ENCODE peak calls at places on chromosomes 5 and 9, in eight cellular contexts. One of them, this sample, is unnamed.
A peak's percentile ranks its signal among the peaks of the same experiment; 100 is the strongest.

GRCh38 chr9:100309992-100310391 is 42.8 kb downstream of the TEX10 start:
- DNase-seq in naive thymus-derived CD4-positive, alpha-beta T cell: no peak
- DNase-seq in PC-3: no peak
- DNase-seq in CD4-positive, CD25-positive, alpha-beta regulatory T cell: no peak
- DNase-seq in HFF-Myc: no peak
- DNase-seq in CD8-positive, alpha-beta memory T cell: no peak
- DNase-seq in upper lobe of right lung: no peak
- DNase-seq in thoracic aorta: no peak
- DNase-seq in this sample: no peak

GRCh38 chr9:93037476-93037971 is 21.0 kb upstream of the SUSD3 start:
- DNase-seq in naive thymus-derived CD4-positive, alpha-beta T cell: no peak
- DNase-seq in PC-3: no peak
- DNase-seq in CD4-positive, CD25-positive, alpha-beta regulatory T cell: no peak
- DNase-seq in HFF-Myc: no peak
- DNase-seq in CD8-positive, alpha-beta memory T cell: no peak
- DNase-seq in upper lobe of right lung: no peak
- DNase-seq in thoracic aorta: no peak
- DNase-seq in this sample: no peak

GRCh38 chr9:70600479-70600878 is 186.0 kb upstream of the KLF9 start:
- DNase-seq in naive thymus-derived CD4-positive, alpha-beta T cell: no peak
- DNase-seq in PC-3: no peak
- DNase-seq in CD4-positive, CD25-positive, alpha-beta regulatory T cell: no peak
- DNase-seq in HFF-Myc: no peak
- DNase-seq in CD8-positive, alpha-beta memory T cell: no peak
- DNase-seq in upper lobe of right lung: no peak
- DNase-seq in thoracic aorta: no peak
- DNase-seq in this sample: no peak

GRCh38 chr5:490116-491094 is 33.8 kb downstream of the SLC9A3 start:
- DNase-seq in naive thymus-derived CD4-positive, alpha-beta T cell: no peak
- DNase-seq in PC-3: no peak
- DNase-seq in CD4-positive, CD25-positive, alpha-beta regulatory T cell: no peak
- DNase-seq in HFF-Myc: no peak
- DNase-seq in CD8-positive, alpha-beta memory T cell: no peak
- DNase-seq in upper lobe of right lung: no peak
- DNase-seq in thoracic aorta: no peak
- DNase-seq in this sample: no peak

GRCh38 chr5:135248801-135249231 is 150.2 kb downstream of the MACROH2A1 start:
- DNase-seq in naive thymus-derived CD4-positive, alpha-beta T cell: no peak
- DNase-seq in PC-3: no peak
- DNase-seq in CD4-positive, CD25-positive, alpha-beta regulatory T cell: no peak
- DNase-seq in HFF-Myc: no peak
- DNase-seq in CD8-positive, alpha-beta memory T cell: no peak
- DNase-seq in upper lobe of right lung: peak; percentile 31
- DNase-seq in thoracic aorta: no peak
- DNase-seq in this sample: peak; percentile 38

GRCh38 chr9:72931437-72931836 is 21.4 kb downstream of the ALDH1A1 start:
- DNase-seq in naive thymus-derived CD4-positive, alpha-beta T cell: no peak
- DNase-seq in PC-3: no peak
- DNase-seq in CD4-positive, CD25-positive, alpha-beta regulatory T cell: no peak
- DNase-seq in HFF-Myc: no peak
- DNase-seq in CD8-positive, alpha-beta memory T cell: no peak
- DNase-seq in upper lobe of right lung: no peak
- DNase-seq in thoracic aorta: no peak
- DNase-seq in this sample: no peak

GRCh38 chr5:76546497-76547102 is 76.6 kb downstream of the F2RL2 start:
- DNase-seq in naive thymus-derived CD4-positive, alpha-beta T cell: no peak
- DNase-seq in PC-3: no peak
- DNase-seq in CD4-positive, CD25-positive, alpha-beta regulatory T cell: peak; percentile 54
- DNase-seq in HFF-Myc: no peak
- DNase-seq in CD8-positive, alpha-beta memory T cell: no peak
- DNase-seq in upper lobe of right lung: no peak
- DNase-seq in thoracic aorta: no peak
- DNase-seq in this sample: no peak

GRCh38 chr5:14265574-14265973 is 122.4 kb downstream of the TRIO start:
- DNase-seq in naive thymus-derived CD4-positive, alpha-beta T cell: no peak
- DNase-seq in PC-3: peak; percentile 98
- DNase-seq in CD4-positive, CD25-positive, alpha-beta regulatory T cell: no peak
- DNase-seq in HFF-Myc: peak; percentile 67
- DNase-seq in CD8-positive, alpha-beta memory T cell: no peak
- DNase-seq in upper lobe of right lung: no peak
- DNase-seq in thoracic aorta: no peak
- DNase-seq in this sample: no peak

GRCh38 chr5:37757980-37758582 is 81.8 kb downstream of the GDNF start:
- DNase-seq in naive thymus-derived CD4-positive, alpha-beta T cell: no peak
- DNase-seq in PC-3: peak; percentile 54
- DNase-seq in CD4-positive, CD25-positive, alpha-beta regulatory T cell: no peak
- DNase-seq in HFF-Myc: no peak
- DNase-seq in CD8-positive, alpha-beta memory T cell: no peak
- DNase-seq in upper lobe of right lung: no peak
- DNase-seq in thoracic aorta: no peak
- DNase-seq in this sample: no peak

GRCh38 chr5:4511996-4512656 is 628.0 kb upstream of the ADAMTS16 start:
- DNase-seq in naive thymus-derived CD4-positive, alpha-beta T cell: no peak
- DNase-seq in PC-3: peak; percentile 49
- DNase-seq in CD4-positive, CD25-positive, alpha-beta regulatory T cell: no peak
- DNase-seq in HFF-Myc: no peak
- DNase-seq in CD8-positive, alpha-beta memory T cell: no peak
- DNase-seq in upper lobe of right lung: peak; percentile 88
- DNase-seq in thoracic aorta: no peak
- DNase-seq in this sample: no peak

GRCh38 chr9:71758277-71758676 is 10.0 kb downstream of the CEMIP2 start:
- DNase-seq in naive thymus-derived CD4-positive, alpha-beta T cell: no peak
- DNase-seq in PC-3: peak; percentile 67
- DNase-seq in CD4-positive, CD25-positive, alpha-beta regulatory T cell: no peak
- DNase-seq in HFF-Myc: no peak
- DNase-seq in CD8-positive, alpha-beta memory T cell: no peak
- DNase-seq in upper lobe of right lung: no peak
- DNase-seq in thoracic aorta: no peak
- DNase-seq in this sample: no peak

GRCh38 chr5:102130386-102130785 is 165.7 kb downstream of the SLCO4C1 start:
- DNase-seq in naive thymus-derived CD4-positive, alpha-beta T cell: no peak
- DNase-seq in PC-3: no peak
- DNase-seq in CD4-positive, CD25-positive, alpha-beta regulatory T cell: no peak
- DNase-seq in HFF-Myc: no peak
- DNase-seq in CD8-positive, alpha-beta memory T cell: no peak
- DNase-seq in upper lobe of right lung: no peak
- DNase-seq in thoracic aorta: no peak
- DNase-seq in this sample: no peak

GRCh38 chr9:74444389-74444788 is 52.7 kb upstream of the RORB start:
- DNase-seq in naive thymus-derived CD4-positive, alpha-beta T cell: no peak
- DNase-seq in PC-3: no peak
- DNase-seq in CD4-positive, CD25-positive, alpha-beta regulatory T cell: no peak
- DNase-seq in HFF-Myc: no peak
- DNase-seq in CD8-positive, alpha-beta memory T cell: no peak
- DNase-seq in upper lobe of right lung: no peak
- DNase-seq in thoracic aorta: no peak
- DNase-seq in this sample: no peak

GRCh38 chr5:173308226-173308625 is 20.0 kb downstream of the STC2 start:
- DNase-seq in naive thymus-derived CD4-positive, alpha-beta T cell: no peak
- DNase-seq in PC-3: no peak
- DNase-seq in CD4-positive, CD25-positive, alpha-beta regulatory T cell: no peak
- DNase-seq in HFF-Myc: no peak
- DNase-seq in CD8-positive, alpha-beta memory T cell: no peak
- DNase-seq in upper lobe of right lung: no peak
- DNase-seq in thoracic aorta: no peak
- DNase-seq in this sample: no peak

DNA sequence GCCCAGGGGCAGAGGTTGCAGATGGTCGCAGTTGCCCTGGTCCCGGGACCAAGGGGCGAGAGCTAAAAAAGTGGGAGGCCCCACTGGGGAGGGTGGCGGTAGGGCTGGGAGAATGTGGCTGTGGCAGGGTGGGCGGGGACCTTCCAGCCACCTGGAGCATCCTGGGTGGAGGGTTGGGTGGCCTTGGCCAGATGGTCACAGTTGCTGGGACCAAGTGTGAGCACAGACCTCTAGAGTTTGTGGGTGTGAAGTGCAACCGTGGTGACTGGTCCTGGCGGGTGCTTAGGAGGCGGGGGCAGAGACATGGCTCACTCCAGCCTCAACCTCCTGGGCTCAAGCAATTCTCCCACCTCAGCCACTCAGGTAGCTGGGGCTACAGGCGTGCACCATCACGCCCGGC is 5.7 kb upstream of the TRAF2 start:
- DNase-seq in naive thymus-derived CD4-positive, alpha-beta T cell: no peak
- DNase-seq in PC-3: no peak
- DNase-seq in CD4-positive, CD25-positive, alpha-beta regulatory T cell: no peak
- DNase-seq in HFF-Myc: no peak
- DNase-seq in CD8-positive, alpha-beta memory T cell: no peak
- DNase-seq in upper lobe of right lung: no peak
- DNase-seq in thoracic aorta: no peak
- DNase-seq in this sample: no peak
- H3K4me3 ChIP-seq in naive thymus-derived CD4-positive, alpha-beta T cell: no peak overlapping the region
- H3K4me3 ChIP-seq in PC-3: no peak overlapping the region
- H3K4me3 ChIP-seq in CD4-positive, CD25-positive, alpha-beta regulatory T cell: no peak overlapping the region
- H3K4me3 ChIP-seq in HFF-Myc: no peak overlapping the region
- H3K4me3 ChIP-seq in CD8-positive, alpha-beta memory T cell: no peak overlapping the region
- H3K4me3 ChIP-seq in upper lobe of right lung: no peak overlapping the region
- H3K4me3 ChIP-seq in thoracic aorta: no peak overlapping the region
- H3K4me3 ChIP-seq in this sample: no peak overlapping the region

GRCh38 chr5:141850183-141850768 is 27.9 kb downstream of the PCDH1 start:
- DNase-seq in naive thymus-derived CD4-positive, alpha-beta T cell: peak; percentile 53
- DNase-seq in PC-3: peak; percentile 16
- DNase-seq in CD4-positive, CD25-positive, alpha-beta regulatory T cell: peak; percentile 53
- DNase-seq in HFF-Myc: no peak
- DNase-seq in CD8-positive, alpha-beta memory T cell: peak; percentile 48
- DNase-seq in upper lobe of right lung: no peak
- DNase-seq in thoracic aorta: no peak
- DNase-seq in this sample: no peak

GRCh38 chr5:141852448-141852847 is 25.8 kb downstream of the PCDH1 start:
- DNase-seq in naive thymus-derived CD4-positive, alpha-beta T cell: no peak
- DNase-seq in PC-3: no peak
- DNase-seq in CD4-positive, CD25-positive, alpha-beta regulatory T cell: no peak
- DNase-seq in HFF-Myc: no peak
- DNase-seq in CD8-positive, alpha-beta memory T cell: no peak
- DNase-seq in upper lobe of right lung: no peak
- DNase-seq in thoracic aorta: no peak
- DNase-seq in this sample: no peak

GRCh38 chr5:141849371-141850182 is 28.6 kb downstream of the PCDH1 start:
- DNase-seq in naive thymus-derived CD4-positive, alpha-beta T cell: peak; percentile 56
- DNase-seq in PC-3: peak; percentile 87
- DNase-seq in CD4-positive, CD25-positive, alpha-beta regulatory T cell: peak; percentile 63
- DNase-seq in HFF-Myc: no peak
- DNase-seq in CD8-positive, alpha-beta memory T cell: peak; percentile 59
- DNase-seq in upper lobe of right lung: peak; percentile 96
- DNase-seq in thoracic aorta: peak; percentile 19
- DNase-seq in this sample: peak; percentile 57

GRCh38 chr5:141850786-141851185 is 27.4 kb downstream of the PCDH1 start:
- DNase-seq in naive thymus-derived CD4-positive, alpha-beta T cell: no peak
- DNase-seq in PC-3: no peak
- DNase-seq in CD4-positive, CD25-positive, alpha-beta regulatory T cell: no peak
- DNase-seq in HFF-Myc: no peak
- DNase-seq in CD8-positive, alpha-beta memory T cell: peak; percentile 10
- DNase-seq in upper lobe of right lung: no peak
- DNase-seq in thoracic aorta: no peak
- DNase-seq in this sample: no peak

DNA sequence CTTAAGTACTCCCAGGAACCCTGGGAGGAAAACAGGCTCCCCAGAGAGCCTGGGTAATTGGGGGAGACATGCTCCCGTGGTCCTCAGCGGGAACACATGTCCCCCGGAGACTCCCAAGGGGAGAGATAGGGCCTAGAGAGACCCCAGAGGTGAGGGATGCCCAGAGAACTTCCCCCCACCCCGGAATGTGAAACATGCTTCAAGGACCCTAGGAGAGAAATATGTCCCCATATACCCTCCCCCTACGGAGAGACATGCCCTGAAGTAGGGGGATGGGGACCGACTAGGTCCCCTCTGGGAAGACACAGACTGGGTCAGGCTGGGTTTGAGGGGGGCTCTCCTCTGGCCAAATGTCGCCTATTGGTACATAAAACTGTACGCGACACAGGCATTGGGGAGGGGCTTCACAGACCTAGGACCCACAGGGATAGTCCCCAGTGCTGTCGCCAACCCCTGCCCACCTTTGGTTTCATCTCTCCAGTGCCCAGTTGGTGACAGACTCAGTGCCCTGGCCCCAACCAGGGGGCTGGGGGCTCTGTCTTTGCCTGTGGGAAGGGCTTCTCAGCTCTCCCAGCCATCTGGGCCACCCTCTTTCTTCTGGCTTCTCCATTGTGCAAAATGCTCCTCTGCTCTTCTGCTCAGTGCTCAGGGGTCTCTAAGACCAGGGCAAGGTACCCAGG is 26.9 kb downstream of the PCDH1 start:
- DNase-seq in naive thymus-derived CD4-positive, alpha-beta T cell: no peak
- DNase-seq in PC-3: no peak
- DNase-seq in CD4-positive, CD25-positive, alpha-beta regulatory T cell: no peak
- DNase-seq in HFF-Myc: no peak
- DNase-seq in CD8-positive, alpha-beta memory T cell: no peak
- DNase-seq in upper lobe of right lung: no peak
- DNase-seq in thoracic aorta: no peak
- DNase-seq in this sample: no peak
- H3K4me3 ChIP-seq in naive thymus-derived CD4-positive, alpha-beta T cell: no peak overlapping the region
- H3K4me3 ChIP-seq in PC-3: no peak overlapping the region
- H3K4me3 ChIP-seq in CD4-positive, CD25-positive, alpha-beta regulatory T cell: no peak overlapping the region
- H3K4me3 ChIP-seq in HFF-Myc: no peak overlapping the region
- H3K4me3 ChIP-seq in CD8-positive, alpha-beta memory T cell: no peak overlapping the region
- H3K4me3 ChIP-seq in upper lobe of right lung: no peak overlapping the region
- H3K4me3 ChIP-seq in thoracic aorta: no peak overlapping the region
- H3K4me3 ChIP-seq in this sample: no peak overlapping the region

GRCh38 chr5:122311888-122312669 is at the start of gene SNCAIP:
- DNase-seq in naive thymus-derived CD4-positive, alpha-beta T cell: no peak
- DNase-seq in PC-3: peak; percentile 5
- DNase-seq in CD4-positive, CD25-positive, alpha-beta regulatory T cell: no peak
- DNase-seq in HFF-Myc: no peak
- DNase-seq in CD8-positive, alpha-beta memory T cell: no peak
- DNase-seq in upper lobe of right lung: peak; percentile 75
- DNase-seq in thoracic aorta: no peak
- DNase-seq in this sample: no peak
- H3K4me3 ChIP-seq in naive thymus-derived CD4-positive, alpha-beta T cell: no peak within 1 kb of the TSS
- H3K4me3 ChIP-seq in PC-3: peak within 1 kb of the TSS; percentile 57
- H3K4me3 ChIP-seq in CD4-positive, CD25-positive, alpha-beta regulatory T cell: no peak within 1 kb of the TSS
- H3K4me3 ChIP-seq in HFF-Myc: peak within 1 kb of the TSS; percentile 57
- H3K4me3 ChIP-seq in CD8-positive, alpha-beta memory T cell: no peak within 1 kb of the TSS
- H3K4me3 ChIP-seq in upper lobe of right lung: peak within 1 kb of the TSS; percentile 58
- H3K4me3 ChIP-seq in thoracic aorta: peak within 1 kb of the TSS; percentile 88
- H3K4me3 ChIP-seq in this sample: no peak within 1 kb of the TSS

GRCh38 chr5:141351591-141351990 is 1.7 kb downstream of the PCDHGB1 start:
- DNase-seq in naive thymus-derived CD4-positive, alpha-beta T cell: no peak
- DNase-seq in PC-3: no peak
- DNase-seq in CD4-positive, CD25-positive, alpha-beta regulatory T cell: no peak
- DNase-seq in HFF-Myc: no peak
- DNase-seq in CD8-positive, alpha-beta memory T cell: no peak
- DNase-seq in upper lobe of right lung: no peak
- DNase-seq in thoracic aorta: no peak
- DNase-seq in this sample: no peak

GRCh38 chr5:141356133-141356532 is 1.3 kb downstream of the PCDHGA4 start:
- DNase-seq in naive thymus-derived CD4-positive, alpha-beta T cell: no peak
- DNase-seq in PC-3: no peak
- DNase-seq in CD4-positive, CD25-positive, alpha-beta regulatory T cell: no peak
- DNase-seq in HFF-Myc: no peak
- DNase-seq in CD8-positive, alpha-beta memory T cell: no peak
- DNase-seq in upper lobe of right lung: no peak
- DNase-seq in thoracic aorta: no peak
- DNase-seq in this sample: no peak

GRCh38 chr5:141356950-141357349 is 2.1 kb downstream of the PCDHGA4 start:
- DNase-seq in naive thymus-derived CD4-positive, alpha-beta T cell: no peak
- DNase-seq in PC-3: no peak
- DNase-seq in CD4-positive, CD25-positive, alpha-beta regulatory T cell: no peak
- DNase-seq in HFF-Myc: no peak
- DNase-seq in CD8-positive, alpha-beta memory T cell: no peak
- DNase-seq in upper lobe of right lung: no peak
- DNase-seq in thoracic aorta: no peak
- DNase-seq in this sample: no peak

GRCh38 chr5:141355641-141356040 is 820 bp downstream of the PCDHGA4 start:
- DNase-seq in naive thymus-derived CD4-positive, alpha-beta T cell: no peak
- DNase-seq in PC-3: no peak
- DNase-seq in CD4-positive, CD25-positive, alpha-beta regulatory T cell: no peak
- DNase-seq in HFF-Myc: no peak
- DNase-seq in CD8-positive, alpha-beta memory T cell: no peak
- DNase-seq in upper lobe of right lung: no peak
- DNase-seq in thoracic aorta: no peak
- DNase-seq in this sample: no peak

GRCh38 chr5:141354900-141355469 is at the start of gene PCDHGA4:
- DNase-seq in naive thymus-derived CD4-positive, alpha-beta T cell: no peak
- DNase-seq in PC-3: no peak
- DNase-seq in CD4-positive, CD25-positive, alpha-beta regulatory T cell: no peak
- DNase-seq in HFF-Myc: no peak
- DNase-seq in CD8-positive, alpha-beta memory T cell: no peak
- DNase-seq in upper lobe of right lung: no peak
- DNase-seq in thoracic aorta: no peak
- DNase-seq in this sample: no peak
- H3K4me3 ChIP-seq in naive thymus-derived CD4-positive, alpha-beta T cell: no peak within 1 kb of the TSS
- H3K4me3 ChIP-seq in PC-3: no peak within 1 kb of the TSS
- H3K4me3 ChIP-seq in CD4-positive, CD25-positive, alpha-beta regulatory T cell: peak within 1 kb of the TSS; percentile 26
- H3K4me3 ChIP-seq in HFF-Myc: no peak within 1 kb of the TSS
- H3K4me3 ChIP-seq in CD8-positive, alpha-beta memory T cell: no peak within 1 kb of the TSS
- H3K4me3 ChIP-seq in upper lobe of right lung: peak within 1 kb of the TSS; percentile 40
- H3K4me3 ChIP-seq in thoracic aorta: peak within 1 kb of the TSS; percentile 59
- H3K4me3 ChIP-seq in this sample: no peak within 1 kb of the TSS

This sample was measured in Jurkat, Clone E6-1.